ENCODE peak calls at places on chromosomes 16 and 17, in seven cellular contexts. One of them, this sample, is unnamed.

GRCh38 chr16:10876799-10877341 is at the start of gene CIITA:
- DNase-seq in ascending aorta: peak
- DNase-seq in type B pancreatic cell: no peak
- DNase-seq in ELR: peak
- DNase-seq in nucleus accumbens: peak
- DNase-seq in effector CD4-positive, alpha-beta T cell: no peak
- DNase-seq in activated CD8-positive, alpha-beta T cell treated with anti-CD3 and anti-CD28 coated beads, Interleukin-2, amount 10 ng/mL, durations not matched to agents 7 days and 5 days: peak
- DNase-seq in this sample: peak

GRCh38 chr16:69833357-69833781 is 71.2 kb downstream of the WWP2 start:
- DNase-seq in activated CD8-positive, alpha-beta T cell treated with anti-CD3 and anti-CD28 coated beads, Interleukin-2, amount 10 ng/mL, durations not matched to agents 7 days and 5 days: no peak
- DNase-seq in effector CD4-positive, alpha-beta T cell: no peak
- DNase-seq in type B pancreatic cell: no peak
- DNase-seq in ELR: no peak
- DNase-seq in ascending aorta: no peak
- DNase-seq in nucleus accumbens: no peak
- DNase-seq in this sample: no peak

GRCh38 chr16:27366687-27367462 is 35.1 kb upstream of the IL21R start:
- DNase-seq in type B pancreatic cell: no peak
- DNase-seq in ELR: no peak
- DNase-seq in ascending aorta: no peak
- DNase-seq in effector CD4-positive, alpha-beta T cell: no peak
- DNase-seq in activated CD8-positive, alpha-beta T cell treated with anti-CD3 and anti-CD28 coated beads, Interleukin-2, amount 10 ng/mL, durations not matched to agents 7 days and 5 days: peak
- DNase-seq in nucleus accumbens: no peak
- DNase-seq in this sample: no peak

GRCh38 chr17:40598928-40599627 is 33.8 kb upstream of the CCR7 start:
- DNase-seq in nucleus accumbens: no peak
- DNase-seq in effector CD4-positive, alpha-beta T cell: peak
- DNase-seq in type B pancreatic cell: peak
- DNase-seq in ELR: no peak
- DNase-seq in ascending aorta: peak
- DNase-seq in activated CD8-positive, alpha-beta T cell treated with anti-CD3 and anti-CD28 coated beads, Interleukin-2, amount 10 ng/mL, durations not matched to agents 7 days and 5 days: peak
- DNase-seq in this sample: peak

GRCh38 chr17:27407916-27408846 is 48.1 kb upstream of the KSR1 start:
- DNase-seq in effector CD4-positive, alpha-beta T cell: no peak
- DNase-seq in type B pancreatic cell: peak
- DNase-seq in activated CD8-positive, alpha-beta T cell treated with anti-CD3 and anti-CD28 coated beads, Interleukin-2, amount 10 ng/mL, durations not matched to agents 7 days and 5 days: no peak
- DNase-seq in ascending aorta: no peak
- DNase-seq in nucleus accumbens: no peak
- DNase-seq in ELR: peak
- DNase-seq in this sample: no peak

GRCh38 chr17:29042679-29043538 is at the start of gene PIPOX:
- DNase-seq in ELR: peak
- DNase-seq in nucleus accumbens: peak
- DNase-seq in ascending aorta: no peak
- DNase-seq in type B pancreatic cell: no peak
- DNase-seq in effector CD4-positive, alpha-beta T cell: no peak
- DNase-seq in activated CD8-positive, alpha-beta T cell treated with anti-CD3 and anti-CD28 coated beads, Interleukin-2, amount 10 ng/mL, durations not matched to agents 7 days and 5 days: no peak
- DNase-seq in this sample: peak

GRCh38 chr17:67476787-67477335 is 99.8 kb downstream of the PITPNC1 start:
- DNase-seq in nucleus accumbens: no peak
- DNase-seq in activated CD8-positive, alpha-beta T cell treated with anti-CD3 and anti-CD28 coated beads, Interleukin-2, amount 10 ng/mL, durations not matched to agents 7 days and 5 days: no peak
- DNase-seq in type B pancreatic cell: no peak
- DNase-seq in ascending aorta: no peak
- DNase-seq in effector CD4-positive, alpha-beta T cell: no peak
- DNase-seq in ELR: no peak
- DNase-seq in this sample: no peak

GRCh38 chr17:19448341-19449268 is 37.6 kb downstream of the RNF112 start:
- DNase-seq in type B pancreatic cell: no peak
- DNase-seq in nucleus accumbens: peak
- DNase-seq in activated CD8-positive, alpha-beta T cell treated with anti-CD3 and anti-CD28 coated beads, Interleukin-2, amount 10 ng/mL, durations not matched to agents 7 days and 5 days: no peak
- DNase-seq in ascending aorta: no peak
- DNase-seq in ELR: peak
- DNase-seq in effector CD4-positive, alpha-beta T cell: no peak
- DNase-seq in this sample: no peak

GRCh38 chr17:77443743-77444260 is 303.0 kb downstream of the SEC14L1 start:
- DNase-seq in effector CD4-positive, alpha-beta T cell: no peak
- DNase-seq in nucleus accumbens: no peak
- DNase-seq in activated CD8-positive, alpha-beta T cell treated with anti-CD3 and anti-CD28 coated beads, Interleukin-2, amount 10 ng/mL, durations not matched to agents 7 days and 5 days: no peak
- DNase-seq in type B pancreatic cell: no peak
- DNase-seq in ascending aorta: no peak
- DNase-seq in ELR: no peak
- DNase-seq in this sample: no peak

GRCh38 chr16:88061346-88062110 is 110.3 kb downstream of the BANP start:
- DNase-seq in ascending aorta: no peak
- DNase-seq in type B pancreatic cell: no peak
- DNase-seq in nucleus accumbens: no peak
- DNase-seq in activated CD8-positive, alpha-beta T cell treated with anti-CD3 and anti-CD28 coated beads, Interleukin-2, amount 10 ng/mL, durations not matched to agents 7 days and 5 days: no peak
- DNase-seq in effector CD4-positive, alpha-beta T cell: no peak
- DNase-seq in ELR: no peak
- DNase-seq in this sample: no peak

GRCh38 chr16:55000595-55000994 is 69.9 kb downstream of the IRX5 start:
- DNase-seq in type B pancreatic cell: no peak
- DNase-seq in ascending aorta: no peak
- DNase-seq in nucleus accumbens: no peak
- DNase-seq in activated CD8-positive, alpha-beta T cell treated with anti-CD3 and anti-CD28 coated beads, Interleukin-2, amount 10 ng/mL, durations not matched to agents 7 days and 5 days: no peak
- DNase-seq in effector CD4-positive, alpha-beta T cell: no peak
- DNase-seq in ELR: no peak
- DNase-seq in this sample: no peak

GRCh38 chr17:49715717-49716279 is 8.0 kb upstream of the SLC35B1 start:
- DNase-seq in activated CD8-positive, alpha-beta T cell treated with anti-CD3 and anti-CD28 coated beads, Interleukin-2, amount 10 ng/mL, durations not matched to agents 7 days and 5 days: peak
- DNase-seq in type B pancreatic cell: no peak
- DNase-seq in ascending aorta: no peak
- DNase-seq in effector CD4-positive, alpha-beta T cell: peak
- DNase-seq in ELR: no peak
- DNase-seq in nucleus accumbens: no peak
- DNase-seq in this sample: no peak

GRCh38 chr17:44916059-44916780 is 920 bp upstream of the GFAP start:
- DNase-seq in ascending aorta: no peak
- DNase-seq in nucleus accumbens: no peak
- DNase-seq in type B pancreatic cell: no peak
- DNase-seq in effector CD4-positive, alpha-beta T cell: no peak
- DNase-seq in activated CD8-positive, alpha-beta T cell treated with anti-CD3 and anti-CD28 coated beads, Interleukin-2, amount 10 ng/mL, durations not matched to agents 7 days and 5 days: no peak
- DNase-seq in ELR: no peak
- DNase-seq in this sample: no peak

GRCh38 chr17:29341726-29342125 is 47.8 kb upstream of the NUFIP2 start:
- DNase-seq in effector CD4-positive, alpha-beta T cell: no peak
- DNase-seq in nucleus accumbens: no peak
- DNase-seq in activated CD8-positive, alpha-beta T cell treated with anti-CD3 and anti-CD28 coated beads, Interleukin-2, amount 10 ng/mL, durations not matched to agents 7 days and 5 days: no peak
- DNase-seq in ELR: peak
- DNase-seq in ascending aorta: no peak
- DNase-seq in type B pancreatic cell: no peak
- DNase-seq in this sample: no peak

GRCh38 chr17:27746881-27747280 is 53.4 kb downstream of the NOS2 start:
- DNase-seq in effector CD4-positive, alpha-beta T cell: no peak
- DNase-seq in activated CD8-positive, alpha-beta T cell treated with anti-CD3 and anti-CD28 coated beads, Interleukin-2, amount 10 ng/mL, durations not matched to agents 7 days and 5 days: no peak
- DNase-seq in type B pancreatic cell: no peak
- DNase-seq in ELR: no peak
- DNase-seq in nucleus accumbens: no peak
- DNase-seq in ascending aorta: no peak
- DNase-seq in this sample: no peak